ENCODE peak calls at places on chromosomes 2 and 18, in five cellular contexts. Q is CD8-positive, alpha-beta T cell; E is K562; Z is astrocyte; G is IMR-90. W is an unnamed sample. For H3K4me1, the result is how much of the 10 kb centered on the place peaks cover.

GRCh38 chr2:208183526-208183925 is 6.3 kb downstream of the C2orf80 start:
- DNase-seq in Q (no peak), E (no peak), Z (no peak), G (no peak), W (no peak)

GRCh38 chr18:31489311-31489710 is 8.7 kb upstream of the DSG2 start:
- DNase-seq in Q (no peak), E (no peak), Z (peak), G (no peak), W (no peak)

GRCh38 chr2:200738590-200738989 is 73.1 kb upstream of the BZW1 start:
- DNase-seq in Q (no peak), E (no peak), Z (no peak), G (no peak), W (no peak)

GRCh38 chr2:186534406-186534805 is 48.3 kb downstream of the ZC3H15 start:
- DNase-seq in Q (no peak), E (no peak), Z (no peak), G (no peak), W (no peak)

GRCh38 chr2:102599486-102599885 is 19.9 kb upstream of the SLC9A2 start:
- DNase-seq in Q (no peak), E (no peak), Z (no peak), G (no peak), W (no peak)

GRCh38 chr2:237500681-237501424 is 13.8 kb downstream of the MLPH start:
- DNase-seq in Q (no peak), E (no peak), Z (peak), G (peak), W (no peak)

GRCh38 chr2:216849987-216850386 is 9.9 kb downstream of the TNP1 start:
- DNase-seq in Q (peak), E (no peak), Z (peak), G (no peak), W (no peak)

GRCh38 chr2:148455791-148456190 is 188.8 kb upstream of the EPC2 start:
- DNase-seq in Q (no peak), E (no peak), Z (peak), G (peak), W (no peak)

GRCh38 chr18:13447621-13448020 is 229.1 kb downstream of the LDLRAD4 start:
- DNase-seq in Q (no peak), E (no peak), Z (peak), G (peak), W (no peak)

GRCh38 chr18:78650926-78651325 is 328.7 kb upstream of the SALL3 start:
- DNase-seq in Q (no peak), E (no peak), Z (no peak), G (no peak), W (no peak)

GRCh38 chr2:158197940-158198339 is 96.3 kb downstream of the UPP2 start:
- DNase-seq in Q (no peak), E (no peak), Z (no peak), G (no peak), W (no peak)

GRCh38 chr2:232576995-232577394 is 26.5 kb downstream of the EIF4E2 start:
- DNase-seq in Q (no peak), E (no peak), Z (peak), G (peak), W (no peak)

GRCh38 chr2:28683100-28683706 is 68.4 kb upstream of the PPP1CB start:
- DNase-seq in Q (no peak), E (peak), Z (peak), G (peak), W (no peak)

GRCh38 chr2:46988733-46989481 is 73.3 kb upstream of the MCFD2 start:
- DNase-seq in Q (no peak), E (no peak), Z (no peak), G (no peak), W (no peak)

GRCh38 chr2:238143239-238143951 is 4.9 kb downstream of the KLHL30 start:
- DNase-seq in Q (no peak), E (no peak), Z (no peak), G (peak), W (no peak)

GRCh38 chr2:17959356-17959755 is 80.9 kb downstream of the KCNS3 start:
- DNase-seq in Q (no peak), E (no peak), Z (no peak), G (no peak), W (no peak)

GRCh38 chr18:62954341-62954740 is 239.0 kb downstream of the PHLPP1 start:
- DNase-seq in Q (no peak), E (no peak), Z (peak), G (peak), W (no peak)

GRCh38 chr2:220279372-220279771 is 651.9 kb downstream of the SLC4A3 start:
- DNase-seq in Q (no peak), E (no peak), Z (peak), G (peak), W (no peak)

GRCh38 chr2:126744640-126745039 is 88.7 kb downstream of the GYPC start:
- DNase-seq in Q (no peak), E (no peak), Z (no peak), G (no peak), W (no peak)

GRCh38 chr2:62565309-62565908 is 59.4 kb upstream of the TMEM17 start:
- DNase-seq in Q (no peak), E (no peak), Z (no peak), G (no peak), W (no peak)

GRCh38 chr2:62566847-62567246 is 60.9 kb upstream of the TMEM17 start:
- DNase-seq in Q (no peak), E (no peak), Z (no peak), G (no peak), W (no peak)

GRCh38 chr2:62568074-62568473 is 62.1 kb upstream of the TMEM17 start:
- DNase-seq in Q (no peak), E (no peak), Z (no peak), G (no peak), W (no peak)

GRCh38 chr2:62561586-62561985 is 55.6 kb upstream of the TMEM17 start:
- DNase-seq in Q (no peak), E (no peak), Z (no peak), G (no peak), W (no peak)

GRCh38 chr2:62564380-62565137 is 58.6 kb upstream of the TMEM17 start:
- DNase-seq in Q (no peak), E (no peak), Z (no peak), G (no peak), W (no peak)
- H3K4me1 ChIP-seq in Q (under half), E (under half), Z (under half), G (under half), W (under half)

DNA sequence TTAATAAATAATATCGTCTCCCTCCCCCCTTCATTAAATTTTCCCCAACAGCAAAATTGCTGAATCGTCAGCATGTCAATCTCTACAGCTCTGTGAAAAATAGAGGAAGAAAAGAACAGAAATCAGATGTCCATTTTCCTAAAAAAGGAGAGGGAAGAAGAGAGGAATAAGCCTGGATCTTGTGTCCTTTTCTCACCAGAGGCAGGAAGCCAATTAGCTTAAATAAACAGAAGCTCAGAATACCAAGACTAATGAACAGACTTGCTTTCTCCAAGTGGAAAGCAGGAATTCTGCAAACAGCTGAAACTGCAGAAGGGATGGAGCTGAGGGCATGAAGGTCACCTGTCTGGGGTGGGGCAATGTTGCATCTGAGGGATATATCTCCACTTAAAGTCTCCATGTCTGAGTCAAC is 265.7 kb downstream of the CCDC85A start:
- DNase-seq in Q (no peak), E (no peak), Z (no peak), G (no peak), W (no peak)
- H3K27ac ChIP-seq in Q (no peak), E (no peak), Z (no peak), G (no peak), W (no peak)

DNA sequence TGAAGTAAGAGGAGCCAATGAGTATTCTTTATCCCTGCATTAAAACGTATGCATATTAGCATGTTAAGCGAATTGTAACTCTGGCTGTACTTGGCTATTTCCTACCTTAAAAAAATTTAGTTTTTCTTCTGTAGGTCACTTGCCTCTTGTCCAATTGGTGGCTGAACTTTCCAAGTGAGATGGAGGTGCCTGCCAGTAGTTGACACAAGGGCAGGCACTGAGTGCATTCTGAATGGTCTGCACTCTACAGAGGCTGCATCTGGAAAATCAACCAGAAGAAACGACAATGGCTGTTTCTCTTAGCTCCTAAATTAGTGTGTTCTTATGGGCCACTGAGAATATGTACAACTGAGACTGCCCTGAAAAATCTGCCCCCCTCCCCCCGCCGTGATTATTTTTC is 160.8 kb downstream of the PRPF40A start:
- DNase-seq in Q (no peak), E (no peak), Z (no peak), G (no peak), W (no peak)
- H3K4me1 ChIP-seq in Q (under half), E (under half), Z (under half), G (under half), W (under half)

GRCh38 chr18:77103991-77104521 is 28.5 kb downstream of the MBP start:
- DNase-seq in Q (no peak), E (no peak), Z (no peak), G (no peak), W (no peak)
- H3K27ac ChIP-seq in Q (no peak), E (no peak), Z (peak), G (peak), W (peak)

GRCh38 chr18:10927980-10928605 is 221.3 kb downstream of the PIEZO2 start:
- DNase-seq in Q (no peak), E (no peak), Z (peak), G (peak), W (no peak)

GRCh38 chr18:10928971-10929373 is 220.4 kb downstream of the PIEZO2 start:
- DNase-seq in Q (no peak), E (no peak), Z (peak), G (peak), W (no peak)

GRCh38 chr18:10927290-10927979 is 221.9 kb downstream of the PIEZO2 start:
- DNase-seq in Q (no peak), E (no peak), Z (peak), G (peak), W (no peak)

GRCh38 chr18:10924290-10924689 is 225.1 kb downstream of the PIEZO2 start:
- DNase-seq in Q (no peak), E (no peak), Z (no peak), G (no peak), W (no peak)

DNA sequence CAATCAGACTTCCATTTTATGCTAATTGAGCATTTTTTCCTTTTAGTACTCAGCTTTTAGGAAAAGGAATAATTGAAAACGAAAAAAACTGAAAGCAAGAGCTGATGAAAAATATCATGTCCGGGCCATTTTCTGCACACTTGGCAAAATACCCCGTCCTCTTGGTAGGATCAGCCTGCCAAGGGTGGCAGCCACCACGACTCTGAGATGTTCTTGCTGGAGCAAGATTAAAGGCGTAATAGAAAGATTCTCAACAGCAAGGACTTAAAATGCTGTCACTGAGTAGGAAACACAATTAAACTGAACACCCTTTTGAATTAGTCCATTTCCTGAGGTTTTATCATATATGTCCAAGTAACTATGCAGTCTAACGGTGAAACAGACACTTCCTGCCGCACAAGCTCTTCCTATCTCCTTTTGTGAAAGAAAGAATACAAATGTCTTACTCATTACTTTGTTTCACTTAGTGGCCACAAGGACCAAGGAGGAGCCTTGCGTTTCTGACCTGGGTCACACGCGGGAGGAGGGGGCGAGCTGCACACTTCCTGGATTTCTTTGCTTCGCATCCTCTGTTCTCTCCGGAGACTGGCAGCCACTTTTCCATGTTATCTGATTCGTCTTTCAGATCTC is 222.7 kb downstream of the PIEZO2 start:
- DNase-seq in Q (no peak), E (no peak), Z (peak), G (peak), W (no peak)
- H3K4me1 ChIP-seq in Q (under half), E (under half), Z (under half), G (under half), W (under half)

W was measured in effector memory CD4-positive, alpha-beta T cell.